ENCODE peak calls at places on chromosomes 4 and X, in seven cellular contexts. One of them, this sample, is unnamed.

GRCh38 chrX:13937370-13938052 is 92.2 kb downstream of the GEMIN8 start:
- DNase-seq in NCI-H774: no peak
- DNase-seq in KG1: no peak
- DNase-seq in CD8-positive, alpha-beta memory T cell: no peak
- DNase-seq in GM12892: no peak
- DNase-seq in breast epithelium: no peak
- DNase-seq in upper lobe of right lung: no peak
- DNase-seq in this sample: peak; percentile 78

GRCh38 chr4:122300776-122301175 is 78.0 kb upstream of the ADAD1 start:
- DNase-seq in NCI-H774: no peak
- DNase-seq in GM12892: no peak
- DNase-seq in CD8-positive, alpha-beta memory T cell: no peak
- DNase-seq in breast epithelium: no peak
- DNase-seq in KG1: no peak
- DNase-seq in upper lobe of right lung: no peak
- DNase-seq in this sample: no peak

GRCh38 chr4:54423066-54423465 is 194.0 kb downstream of the PDGFRA start:
- DNase-seq in GM12892: no peak
- DNase-seq in upper lobe of right lung: no peak
- DNase-seq in CD8-positive, alpha-beta memory T cell: no peak
- DNase-seq in breast epithelium: no peak
- DNase-seq in NCI-H774: no peak
- DNase-seq in KG1: no peak
- DNase-seq in this sample: peak; percentile 27

GRCh38 chrX:103818844-103819243 is 13.2 kb downstream of the RAB9B start:
- DNase-seq in breast epithelium: no peak
- DNase-seq in KG1: no peak
- DNase-seq in NCI-H774: no peak
- DNase-seq in CD8-positive, alpha-beta memory T cell: no peak
- DNase-seq in upper lobe of right lung: no peak
- DNase-seq in GM12892: no peak
- DNase-seq in this sample: no peak

GRCh38 chrX:48897157-48897620 is 379 bp downstream of the TIMM17B start:
- DNase-seq in NCI-H774: peak; percentile 61
- DNase-seq in upper lobe of right lung: peak; percentile 89
- DNase-seq in GM12892: no peak
- DNase-seq in KG1: peak; percentile 2
- DNase-seq in CD8-positive, alpha-beta memory T cell: peak; percentile 55
- DNase-seq in breast epithelium: peak; percentile 85
- DNase-seq in this sample: peak; percentile 62

GRCh38 chr4:134470544-134470943 is 269.0 kb upstream of the PABPC4L start:
- DNase-seq in KG1: no peak
- DNase-seq in NCI-H774: no peak
- DNase-seq in upper lobe of right lung: no peak
- DNase-seq in CD8-positive, alpha-beta memory T cell: no peak
- DNase-seq in GM12892: no peak
- DNase-seq in breast epithelium: no peak
- DNase-seq in this sample: peak; percentile 9

GRCh38 chrX:989959-990510 is 222.4 kb downstream of the CRLF2 start:
- DNase-seq in upper lobe of right lung: peak; percentile 30
- DNase-seq in NCI-H774: peak; percentile 33
- DNase-seq in breast epithelium: no peak
- DNase-seq in GM12892: no peak
- DNase-seq in KG1: peak; percentile 55
- DNase-seq in CD8-positive, alpha-beta memory T cell: no peak
- DNase-seq in this sample: peak; percentile 95

GRCh38 chrX:115892787-115893671 is 277.5 kb upstream of the AGTR2 start:
- DNase-seq in KG1: no peak
- DNase-seq in breast epithelium: peak; percentile 54
- DNase-seq in NCI-H774: peak; percentile 54
- DNase-seq in upper lobe of right lung: no peak
- DNase-seq in CD8-positive, alpha-beta memory T cell: no peak
- DNase-seq in GM12892: no peak
- DNase-seq in this sample: peak; percentile 48

GRCh38 chrX:85109235-85109634 is 105.6 kb downstream of the APOOL start:
- DNase-seq in upper lobe of right lung: no peak
- DNase-seq in NCI-H774: no peak
- DNase-seq in breast epithelium: no peak
- DNase-seq in CD8-positive, alpha-beta memory T cell: no peak
- DNase-seq in KG1: no peak
- DNase-seq in GM12892: peak; percentile 4
- DNase-seq in this sample: no peak

GRCh38 chrX:120453985-120454384 is 15.1 kb downstream of the LAMP2 start:
- DNase-seq in GM12892: no peak
- DNase-seq in upper lobe of right lung: no peak
- DNase-seq in KG1: no peak
- DNase-seq in breast epithelium: no peak
- DNase-seq in CD8-positive, alpha-beta memory T cell: no peak
- DNase-seq in NCI-H774: no peak
- DNase-seq in this sample: peak; percentile 53

GRCh38 chrX:78886550-78886949 is 58.6 kb upstream of the P2RY10 start:
- DNase-seq in GM12892: no peak
- DNase-seq in CD8-positive, alpha-beta memory T cell: no peak
- DNase-seq in upper lobe of right lung: no peak
- DNase-seq in NCI-H774: no peak
- DNase-seq in breast epithelium: no peak
- DNase-seq in KG1: no peak
- DNase-seq in this sample: no peak

GRCh38 chr4:118351851-118352827 is 664 bp downstream of the PRSS12 start:
- DNase-seq in CD8-positive, alpha-beta memory T cell: no peak
- DNase-seq in GM12892: peak; percentile 4
- DNase-seq in breast epithelium: peak; percentile 58
- DNase-seq in NCI-H774: peak; percentile 17
- DNase-seq in KG1: no peak
- DNase-seq in upper lobe of right lung: peak; percentile 70
- DNase-seq in this sample: no peak

GRCh38 chrX:129724767-129725166 is 14.0 kb upstream of the XPNPEP2 start:
- DNase-seq in upper lobe of right lung: no peak
- DNase-seq in GM12892: no peak
- DNase-seq in NCI-H774: no peak
- DNase-seq in breast epithelium: no peak
- DNase-seq in CD8-positive, alpha-beta memory T cell: no peak
- DNase-seq in KG1: no peak
- DNase-seq in this sample: no peak

GRCh38 chr4:172311682-172312081 is 498.5 kb downstream of the GALNTL6 start:
- DNase-seq in KG1: no peak
- DNase-seq in upper lobe of right lung: no peak
- DNase-seq in breast epithelium: no peak
- DNase-seq in NCI-H774: no peak
- DNase-seq in GM12892: no peak
- DNase-seq in CD8-positive, alpha-beta memory T cell: no peak
- DNase-seq in this sample: no peak

GRCh38 chr4:144463896-144464295 is 182.1 kb upstream of the HHIP start:
- DNase-seq in KG1: no peak
- DNase-seq in CD8-positive, alpha-beta memory T cell: no peak
- DNase-seq in GM12892: no peak
- DNase-seq in NCI-H774: no peak
- DNase-seq in breast epithelium: no peak
- DNase-seq in upper lobe of right lung: no peak
- DNase-seq in this sample: no peak

GRCh38 chrX:10017866-10018265 is 50.7 kb downstream of the CLDN34 start:
- DNase-seq in upper lobe of right lung: no peak
- DNase-seq in KG1: no peak
- DNase-seq in CD8-positive, alpha-beta memory T cell: no peak
- DNase-seq in breast epithelium: no peak
- DNase-seq in GM12892: no peak
- DNase-seq in NCI-H774: no peak
- DNase-seq in this sample: peak; percentile 56

This sample was measured in fibroblast of lung.